ENCODE peak calls at places on chromosomes 13 and 19, in nine cellular contexts. One of them, this sample, is unnamed.

GRCh38 chr19:45376045-45376724 is 5.8 kb upstream of the ERCC2 start:
- DNase-seq in activated T-cell treated with anti-CD3 and anti-CD28 coated beads, Interleukin-2, amount 50 U/mL, for 72 hours: no peak
- DNase-seq in activated naive CD8-positive, alpha-beta T cell treated with anti-CD3 and anti-CD28 coated beads for 36 hours: no peak
- DNase-seq in CD8-positive, alpha-beta memory T cell: no peak
- DNase-seq in activated effector memory CD4-positive, alpha-beta T cell treated with anti-CD3 and anti-CD28 coated beads, Interleukin-2, amount 50 U/mL, for 16 hours: no peak
- DNase-seq in stimulated activated CD4-positive, alpha-beta T cell treated with anti-CD3 and anti-CD28 coated beads, Interleukin-2, amount 100 ng/mL, for 48 hours: no peak
- DNase-seq in GM23338: peak
- DNase-seq in coronary artery: no peak
- DNase-seq in SHP77: no peak
- DNase-seq in this sample: peak

GRCh38 chr19:15141143-15141542 is 33.9 kb downstream of the SYDE1 start:
- DNase-seq in activated T-cell treated with anti-CD3 and anti-CD28 coated beads, Interleukin-2, amount 50 U/mL, for 72 hours: no peak
- DNase-seq in activated naive CD8-positive, alpha-beta T cell treated with anti-CD3 and anti-CD28 coated beads for 36 hours: no peak
- DNase-seq in coronary artery: no peak
- DNase-seq in activated effector memory CD4-positive, alpha-beta T cell treated with anti-CD3 and anti-CD28 coated beads, Interleukin-2, amount 50 U/mL, for 16 hours: no peak
- DNase-seq in CD8-positive, alpha-beta memory T cell: no peak
- DNase-seq in SHP77: no peak
- DNase-seq in stimulated activated CD4-positive, alpha-beta T cell treated with anti-CD3 and anti-CD28 coated beads, Interleukin-2, amount 100 ng/mL, for 48 hours: no peak
- DNase-seq in GM23338: no peak
- DNase-seq in this sample: no peak

GRCh38 chr13:98327326-98328314 is 150.6 kb upstream of the RNF113B start:
- DNase-seq in activated effector memory CD4-positive, alpha-beta T cell treated with anti-CD3 and anti-CD28 coated beads, Interleukin-2, amount 50 U/mL, for 16 hours: no peak
- DNase-seq in stimulated activated CD4-positive, alpha-beta T cell treated with anti-CD3 and anti-CD28 coated beads, Interleukin-2, amount 100 ng/mL, for 48 hours: no peak
- DNase-seq in CD8-positive, alpha-beta memory T cell: no peak
- DNase-seq in coronary artery: no peak
- DNase-seq in activated T-cell treated with anti-CD3 and anti-CD28 coated beads, Interleukin-2, amount 50 U/mL, for 72 hours: no peak
- DNase-seq in SHP77: no peak
- DNase-seq in activated naive CD8-positive, alpha-beta T cell treated with anti-CD3 and anti-CD28 coated beads for 36 hours: no peak
- DNase-seq in GM23338: peak
- DNase-seq in this sample: no peak

GRCh38 chr19:27735314-27735713 is 1477.6 kb downstream of the UQCRFS1 start:
- DNase-seq in coronary artery: peak
- DNase-seq in CD8-positive, alpha-beta memory T cell: no peak
- DNase-seq in stimulated activated CD4-positive, alpha-beta T cell treated with anti-CD3 and anti-CD28 coated beads, Interleukin-2, amount 100 ng/mL, for 48 hours: no peak
- DNase-seq in activated effector memory CD4-positive, alpha-beta T cell treated with anti-CD3 and anti-CD28 coated beads, Interleukin-2, amount 50 U/mL, for 16 hours: no peak
- DNase-seq in GM23338: no peak
- DNase-seq in SHP77: no peak
- DNase-seq in activated naive CD8-positive, alpha-beta T cell treated with anti-CD3 and anti-CD28 coated beads for 36 hours: no peak
- DNase-seq in activated T-cell treated with anti-CD3 and anti-CD28 coated beads, Interleukin-2, amount 50 U/mL, for 72 hours: no peak
- DNase-seq in this sample: no peak

GRCh38 chr13:110374644-110375370 is 67.7 kb downstream of the COL4A2 start:
- DNase-seq in activated effector memory CD4-positive, alpha-beta T cell treated with anti-CD3 and anti-CD28 coated beads, Interleukin-2, amount 50 U/mL, for 16 hours: no peak
- DNase-seq in coronary artery: no peak
- DNase-seq in activated naive CD8-positive, alpha-beta T cell treated with anti-CD3 and anti-CD28 coated beads for 36 hours: no peak
- DNase-seq in stimulated activated CD4-positive, alpha-beta T cell treated with anti-CD3 and anti-CD28 coated beads, Interleukin-2, amount 100 ng/mL, for 48 hours: no peak
- DNase-seq in activated T-cell treated with anti-CD3 and anti-CD28 coated beads, Interleukin-2, amount 50 U/mL, for 72 hours: no peak
- DNase-seq in SHP77: no peak
- DNase-seq in CD8-positive, alpha-beta memory T cell: no peak
- DNase-seq in GM23338: no peak
- DNase-seq in this sample: no peak

GRCh38 chr13:72536668-72537399 is 190.6 kb downstream of the MZT1 start:
- DNase-seq in stimulated activated CD4-positive, alpha-beta T cell treated with anti-CD3 and anti-CD28 coated beads, Interleukin-2, amount 100 ng/mL, for 48 hours: no peak
- DNase-seq in CD8-positive, alpha-beta memory T cell: no peak
- DNase-seq in activated effector memory CD4-positive, alpha-beta T cell treated with anti-CD3 and anti-CD28 coated beads, Interleukin-2, amount 50 U/mL, for 16 hours: no peak
- DNase-seq in coronary artery: no peak
- DNase-seq in activated naive CD8-positive, alpha-beta T cell treated with anti-CD3 and anti-CD28 coated beads for 36 hours: no peak
- DNase-seq in activated T-cell treated with anti-CD3 and anti-CD28 coated beads, Interleukin-2, amount 50 U/mL, for 72 hours: no peak
- DNase-seq in GM23338: peak
- DNase-seq in SHP77: no peak
- DNase-seq in this sample: no peak

GRCh38 chr13:40706439-40706838 is 40.0 kb upstream of the FOXO1 start:
- DNase-seq in activated naive CD8-positive, alpha-beta T cell treated with anti-CD3 and anti-CD28 coated beads for 36 hours: no peak
- DNase-seq in coronary artery: no peak
- DNase-seq in stimulated activated CD4-positive, alpha-beta T cell treated with anti-CD3 and anti-CD28 coated beads, Interleukin-2, amount 100 ng/mL, for 48 hours: no peak
- DNase-seq in GM23338: no peak
- DNase-seq in SHP77: no peak
- DNase-seq in CD8-positive, alpha-beta memory T cell: peak
- DNase-seq in activated T-cell treated with anti-CD3 and anti-CD28 coated beads, Interleukin-2, amount 50 U/mL, for 72 hours: no peak
- DNase-seq in activated effector memory CD4-positive, alpha-beta T cell treated with anti-CD3 and anti-CD28 coated beads, Interleukin-2, amount 50 U/mL, for 16 hours: no peak
- DNase-seq in this sample: no peak

GRCh38 chr13:98083507-98083906 is 59.4 kb upstream of the FARP1 start:
- DNase-seq in SHP77: no peak
- DNase-seq in activated naive CD8-positive, alpha-beta T cell treated with anti-CD3 and anti-CD28 coated beads for 36 hours: no peak
- DNase-seq in coronary artery: no peak
- DNase-seq in activated effector memory CD4-positive, alpha-beta T cell treated with anti-CD3 and anti-CD28 coated beads, Interleukin-2, amount 50 U/mL, for 16 hours: no peak
- DNase-seq in CD8-positive, alpha-beta memory T cell: no peak
- DNase-seq in activated T-cell treated with anti-CD3 and anti-CD28 coated beads, Interleukin-2, amount 50 U/mL, for 72 hours: no peak
- DNase-seq in stimulated activated CD4-positive, alpha-beta T cell treated with anti-CD3 and anti-CD28 coated beads, Interleukin-2, amount 100 ng/mL, for 48 hours: no peak
- DNase-seq in GM23338: no peak
- DNase-seq in this sample: peak

GRCh38 chr19:56167064-56167578 is 8.7 kb upstream of the GALP start:
- DNase-seq in activated T-cell treated with anti-CD3 and anti-CD28 coated beads, Interleukin-2, amount 50 U/mL, for 72 hours: no peak
- DNase-seq in GM23338: peak
- DNase-seq in coronary artery: no peak
- DNase-seq in stimulated activated CD4-positive, alpha-beta T cell treated with anti-CD3 and anti-CD28 coated beads, Interleukin-2, amount 100 ng/mL, for 48 hours: no peak
- DNase-seq in SHP77: no peak
- DNase-seq in CD8-positive, alpha-beta memory T cell: no peak
- DNase-seq in activated naive CD8-positive, alpha-beta T cell treated with anti-CD3 and anti-CD28 coated beads for 36 hours: no peak
- DNase-seq in activated effector memory CD4-positive, alpha-beta T cell treated with anti-CD3 and anti-CD28 coated beads, Interleukin-2, amount 50 U/mL, for 16 hours: no peak
- DNase-seq in this sample: no peak

GRCh38 chr19:14102102-14102696 is 11.6 kb upstream of the SAMD1 start:
- DNase-seq in GM23338: no peak
- DNase-seq in activated naive CD8-positive, alpha-beta T cell treated with anti-CD3 and anti-CD28 coated beads for 36 hours: no peak
- DNase-seq in CD8-positive, alpha-beta memory T cell: no peak
- DNase-seq in stimulated activated CD4-positive, alpha-beta T cell treated with anti-CD3 and anti-CD28 coated beads, Interleukin-2, amount 100 ng/mL, for 48 hours: no peak
- DNase-seq in coronary artery: no peak
- DNase-seq in SHP77: no peak
- DNase-seq in activated T-cell treated with anti-CD3 and anti-CD28 coated beads, Interleukin-2, amount 50 U/mL, for 72 hours: no peak
- DNase-seq in activated effector memory CD4-positive, alpha-beta T cell treated with anti-CD3 and anti-CD28 coated beads, Interleukin-2, amount 50 U/mL, for 16 hours: no peak
- DNase-seq in this sample: no peak

GRCh38 chr13:47598340-47598911 is 402.6 kb downstream of the SUCLA2 start:
- DNase-seq in CD8-positive, alpha-beta memory T cell: no peak
- DNase-seq in coronary artery: no peak
- DNase-seq in activated effector memory CD4-positive, alpha-beta T cell treated with anti-CD3 and anti-CD28 coated beads, Interleukin-2, amount 50 U/mL, for 16 hours: no peak
- DNase-seq in GM23338: peak
- DNase-seq in activated T-cell treated with anti-CD3 and anti-CD28 coated beads, Interleukin-2, amount 50 U/mL, for 72 hours: no peak
- DNase-seq in activated naive CD8-positive, alpha-beta T cell treated with anti-CD3 and anti-CD28 coated beads for 36 hours: no peak
- DNase-seq in stimulated activated CD4-positive, alpha-beta T cell treated with anti-CD3 and anti-CD28 coated beads, Interleukin-2, amount 100 ng/mL, for 48 hours: no peak
- DNase-seq in SHP77: no peak
- DNase-seq in this sample: no peak

GRCh38 chr13:110185696-110186095 is 121.3 kb downstream of the COL4A1 start:
- DNase-seq in GM23338: no peak
- DNase-seq in activated T-cell treated with anti-CD3 and anti-CD28 coated beads, Interleukin-2, amount 50 U/mL, for 72 hours: no peak
- DNase-seq in CD8-positive, alpha-beta memory T cell: no peak
- DNase-seq in activated effector memory CD4-positive, alpha-beta T cell treated with anti-CD3 and anti-CD28 coated beads, Interleukin-2, amount 50 U/mL, for 16 hours: no peak
- DNase-seq in coronary artery: no peak
- DNase-seq in stimulated activated CD4-positive, alpha-beta T cell treated with anti-CD3 and anti-CD28 coated beads, Interleukin-2, amount 100 ng/mL, for 48 hours: no peak
- DNase-seq in SHP77: no peak
- DNase-seq in activated naive CD8-positive, alpha-beta T cell treated with anti-CD3 and anti-CD28 coated beads for 36 hours: no peak
- DNase-seq in this sample: no peak

GRCh38 chr19:42017040-42017439 is 23.0 kb upstream of the ATP1A3 start:
- DNase-seq in GM23338: no peak
- DNase-seq in activated effector memory CD4-positive, alpha-beta T cell treated with anti-CD3 and anti-CD28 coated beads, Interleukin-2, amount 50 U/mL, for 16 hours: no peak
- DNase-seq in CD8-positive, alpha-beta memory T cell: no peak
- DNase-seq in SHP77: no peak
- DNase-seq in activated T-cell treated with anti-CD3 and anti-CD28 coated beads, Interleukin-2, amount 50 U/mL, for 72 hours: no peak
- DNase-seq in stimulated activated CD4-positive, alpha-beta T cell treated with anti-CD3 and anti-CD28 coated beads, Interleukin-2, amount 100 ng/mL, for 48 hours: no peak
- DNase-seq in coronary artery: no peak
- DNase-seq in activated naive CD8-positive, alpha-beta T cell treated with anti-CD3 and anti-CD28 coated beads for 36 hours: no peak
- DNase-seq in this sample: no peak

GRCh38 chr13:75050419-75051066 is 431.4 kb downstream of the TBC1D4 start:
- DNase-seq in coronary artery: no peak
- DNase-seq in stimulated activated CD4-positive, alpha-beta T cell treated with anti-CD3 and anti-CD28 coated beads, Interleukin-2, amount 100 ng/mL, for 48 hours: no peak
- DNase-seq in activated T-cell treated with anti-CD3 and anti-CD28 coated beads, Interleukin-2, amount 50 U/mL, for 72 hours: no peak
- DNase-seq in activated naive CD8-positive, alpha-beta T cell treated with anti-CD3 and anti-CD28 coated beads for 36 hours: no peak
- DNase-seq in activated effector memory CD4-positive, alpha-beta T cell treated with anti-CD3 and anti-CD28 coated beads, Interleukin-2, amount 50 U/mL, for 16 hours: no peak
- DNase-seq in CD8-positive, alpha-beta memory T cell: no peak
- DNase-seq in GM23338: no peak
- DNase-seq in SHP77: no peak
- DNase-seq in this sample: no peak

GRCh38 chr13:75395901-75396300 is 86.1 kb downstream of the TBC1D4 start:
- DNase-seq in coronary artery: no peak
- DNase-seq in stimulated activated CD4-positive, alpha-beta T cell treated with anti-CD3 and anti-CD28 coated beads, Interleukin-2, amount 100 ng/mL, for 48 hours: no peak
- DNase-seq in activated effector memory CD4-positive, alpha-beta T cell treated with anti-CD3 and anti-CD28 coated beads, Interleukin-2, amount 50 U/mL, for 16 hours: no peak
- DNase-seq in GM23338: no peak
- DNase-seq in SHP77: no peak
- DNase-seq in activated T-cell treated with anti-CD3 and anti-CD28 coated beads, Interleukin-2, amount 50 U/mL, for 72 hours: no peak
- DNase-seq in CD8-positive, alpha-beta memory T cell: no peak
- DNase-seq in activated naive CD8-positive, alpha-beta T cell treated with anti-CD3 and anti-CD28 coated beads for 36 hours: no peak
- DNase-seq in this sample: no peak

GRCh38 chr13:111658150-111659100 is 338.0 kb downstream of the TEX29 start:
- DNase-seq in activated effector memory CD4-positive, alpha-beta T cell treated with anti-CD3 and anti-CD28 coated beads, Interleukin-2, amount 50 U/mL, for 16 hours: peak
- DNase-seq in activated naive CD8-positive, alpha-beta T cell treated with anti-CD3 and anti-CD28 coated beads for 36 hours: no peak
- DNase-seq in SHP77: no peak
- DNase-seq in CD8-positive, alpha-beta memory T cell: no peak
- DNase-seq in GM23338: peak
- DNase-seq in coronary artery: no peak
- DNase-seq in activated T-cell treated with anti-CD3 and anti-CD28 coated beads, Interleukin-2, amount 50 U/mL, for 72 hours: no peak
- DNase-seq in stimulated activated CD4-positive, alpha-beta T cell treated with anti-CD3 and anti-CD28 coated beads, Interleukin-2, amount 100 ng/mL, for 48 hours: no peak
- DNase-seq in this sample: no peak

GRCh38 chr19:1270854-1271527 is 1.9 kb downstream of the CIRBP start:
- DNase-seq in activated T-cell treated with anti-CD3 and anti-CD28 coated beads, Interleukin-2, amount 50 U/mL, for 72 hours: no peak
- DNase-seq in GM23338: no peak
- DNase-seq in coronary artery: no peak
- DNase-seq in activated naive CD8-positive, alpha-beta T cell treated with anti-CD3 and anti-CD28 coated beads for 36 hours: no peak
- DNase-seq in SHP77: no peak
- DNase-seq in CD8-positive, alpha-beta memory T cell: no peak
- DNase-seq in stimulated activated CD4-positive, alpha-beta T cell treated with anti-CD3 and anti-CD28 coated beads, Interleukin-2, amount 100 ng/mL, for 48 hours: no peak
- DNase-seq in activated effector memory CD4-positive, alpha-beta T cell treated with anti-CD3 and anti-CD28 coated beads, Interleukin-2, amount 50 U/mL, for 16 hours: peak
- DNase-seq in this sample: no peak

GRCh38 chr19:39539165-39539518 is 819 bp downstream of the EID2 start:
- DNase-seq in SHP77: no peak
- DNase-seq in GM23338: peak
- DNase-seq in CD8-positive, alpha-beta memory T cell: no peak
- DNase-seq in coronary artery: no peak
- DNase-seq in activated naive CD8-positive, alpha-beta T cell treated with anti-CD3 and anti-CD28 coated beads for 36 hours: no peak
- DNase-seq in activated effector memory CD4-positive, alpha-beta T cell treated with anti-CD3 and anti-CD28 coated beads, Interleukin-2, amount 50 U/mL, for 16 hours: no peak
- DNase-seq in activated T-cell treated with anti-CD3 and anti-CD28 coated beads, Interleukin-2, amount 50 U/mL, for 72 hours: no peak
- DNase-seq in stimulated activated CD4-positive, alpha-beta T cell treated with anti-CD3 and anti-CD28 coated beads, Interleukin-2, amount 100 ng/mL, for 48 hours: no peak
- DNase-seq in this sample: no peak

GRCh38 chr13:28574617-28575142 is 79.8 kb upstream of the FLT1 start:
- DNase-seq in coronary artery: no peak
- DNase-seq in activated T-cell treated with anti-CD3 and anti-CD28 coated beads, Interleukin-2, amount 50 U/mL, for 72 hours: peak
- DNase-seq in activated effector memory CD4-positive, alpha-beta T cell treated with anti-CD3 and anti-CD28 coated beads, Interleukin-2, amount 50 U/mL, for 16 hours: no peak
- DNase-seq in CD8-positive, alpha-beta memory T cell: no peak
- DNase-seq in SHP77: no peak
- DNase-seq in activated naive CD8-positive, alpha-beta T cell treated with anti-CD3 and anti-CD28 coated beads for 36 hours: no peak
- DNase-seq in stimulated activated CD4-positive, alpha-beta T cell treated with anti-CD3 and anti-CD28 coated beads, Interleukin-2, amount 100 ng/mL, for 48 hours: peak
- DNase-seq in GM23338: no peak
- DNase-seq in this sample: no peak

GRCh38 chr19:55075366-55075998 is at the start of gene EPS8L1:
- DNase-seq in activated T-cell treated with anti-CD3 and anti-CD28 coated beads, Interleukin-2, amount 50 U/mL, for 72 hours: no peak
- DNase-seq in SHP77: no peak
- DNase-seq in stimulated activated CD4-positive, alpha-beta T cell treated with anti-CD3 and anti-CD28 coated beads, Interleukin-2, amount 100 ng/mL, for 48 hours: no peak
- DNase-seq in GM23338: peak
- DNase-seq in activated naive CD8-positive, alpha-beta T cell treated with anti-CD3 and anti-CD28 coated beads for 36 hours: no peak
- DNase-seq in CD8-positive, alpha-beta memory T cell: no peak
- DNase-seq in activated effector memory CD4-positive, alpha-beta T cell treated with anti-CD3 and anti-CD28 coated beads, Interleukin-2, amount 50 U/mL, for 16 hours: no peak
- DNase-seq in coronary artery: no peak
- DNase-seq in this sample: no peak

GRCh38 chr13:36130542-36131214 is 504 bp downstream of the DCLK1 start:
- DNase-seq in GM23338: peak
- DNase-seq in CD8-positive, alpha-beta memory T cell: no peak
- DNase-seq in SHP77: peak
- DNase-seq in activated effector memory CD4-positive, alpha-beta T cell treated with anti-CD3 and anti-CD28 coated beads, Interleukin-2, amount 50 U/mL, for 16 hours: no peak
- DNase-seq in activated T-cell treated with anti-CD3 and anti-CD28 coated beads, Interleukin-2, amount 50 U/mL, for 72 hours: no peak
- DNase-seq in coronary artery: no peak
- DNase-seq in stimulated activated CD4-positive, alpha-beta T cell treated with anti-CD3 and anti-CD28 coated beads, Interleukin-2, amount 100 ng/mL, for 48 hours: no peak
- DNase-seq in activated naive CD8-positive, alpha-beta T cell treated with anti-CD3 and anti-CD28 coated beads for 36 hours: no peak
- DNase-seq in this sample: no peak

GRCh38 chr19:6212403-6213265 is 67.1 kb downstream of the MLLT1 start:
- DNase-seq in GM23338: no peak
- DNase-seq in activated naive CD8-positive, alpha-beta T cell treated with anti-CD3 and anti-CD28 coated beads for 36 hours: no peak
- DNase-seq in activated effector memory CD4-positive, alpha-beta T cell treated with anti-CD3 and anti-CD28 coated beads, Interleukin-2, amount 50 U/mL, for 16 hours: no peak
- DNase-seq in CD8-positive, alpha-beta memory T cell: no peak
- DNase-seq in SHP77: no peak
- DNase-seq in stimulated activated CD4-positive, alpha-beta T cell treated with anti-CD3 and anti-CD28 coated beads, Interleukin-2, amount 100 ng/mL, for 48 hours: no peak
- DNase-seq in activated T-cell treated with anti-CD3 and anti-CD28 coated beads, Interleukin-2, amount 50 U/mL, for 72 hours: no peak
- DNase-seq in coronary artery: peak
- DNase-seq in this sample: no peak

GRCh38 chr19:495440-496332 is 600 bp upstream of the MADCAM1 start:
- DNase-seq in coronary artery: no peak
- DNase-seq in activated effector memory CD4-positive, alpha-beta T cell treated with anti-CD3 and anti-CD28 coated beads, Interleukin-2, amount 50 U/mL, for 16 hours: peak
- DNase-seq in activated T-cell treated with anti-CD3 and anti-CD28 coated beads, Interleukin-2, amount 50 U/mL, for 72 hours: peak
- DNase-seq in CD8-positive, alpha-beta memory T cell: peak
- DNase-seq in activated naive CD8-positive, alpha-beta T cell treated with anti-CD3 and anti-CD28 coated beads for 36 hours: peak
- DNase-seq in stimulated activated CD4-positive, alpha-beta T cell treated with anti-CD3 and anti-CD28 coated beads, Interleukin-2, amount 100 ng/mL, for 48 hours: peak
- DNase-seq in GM23338: peak
- DNase-seq in SHP77: peak
- DNase-seq in this sample: no peak

GRCh38 chr19:10420444-10421239 is at the start of gene PDE4A:
- DNase-seq in coronary artery: no peak
- DNase-seq in activated naive CD8-positive, alpha-beta T cell treated with anti-CD3 and anti-CD28 coated beads for 36 hours: peak
- DNase-seq in GM23338: peak
- DNase-seq in activated T-cell treated with anti-CD3 and anti-CD28 coated beads, Interleukin-2, amount 50 U/mL, for 72 hours: peak
- DNase-seq in SHP77: peak
- DNase-seq in activated effector memory CD4-positive, alpha-beta T cell treated with anti-CD3 and anti-CD28 coated beads, Interleukin-2, amount 50 U/mL, for 16 hours: peak
- DNase-seq in CD8-positive, alpha-beta memory T cell: peak
- DNase-seq in stimulated activated CD4-positive, alpha-beta T cell treated with anti-CD3 and anti-CD28 coated beads, Interleukin-2, amount 100 ng/mL, for 48 hours: peak
- DNase-seq in this sample: no peak

GRCh38 chr13:40442191-40442590 is 224.2 kb downstream of the FOXO1 start:
- DNase-seq in CD8-positive, alpha-beta memory T cell: no peak
- DNase-seq in SHP77: no peak
- DNase-seq in coronary artery: no peak
- DNase-seq in stimulated activated CD4-positive, alpha-beta T cell treated with anti-CD3 and anti-CD28 coated beads, Interleukin-2, amount 100 ng/mL, for 48 hours: no peak
- DNase-seq in activated effector memory CD4-positive, alpha-beta T cell treated with anti-CD3 and anti-CD28 coated beads, Interleukin-2, amount 50 U/mL, for 16 hours: no peak
- DNase-seq in activated naive CD8-positive, alpha-beta T cell treated with anti-CD3 and anti-CD28 coated beads for 36 hours: no peak
- DNase-seq in activated T-cell treated with anti-CD3 and anti-CD28 coated beads, Interleukin-2, amount 50 U/mL, for 72 hours: no peak
- DNase-seq in GM23338: no peak
- DNase-seq in this sample: no peak

GRCh38 chr19:41758846-41759245 is 3.5 kb downstream of the CEACAM6 start:
- DNase-seq in activated naive CD8-positive, alpha-beta T cell treated with anti-CD3 and anti-CD28 coated beads for 36 hours: no peak
- DNase-seq in coronary artery: no peak
- DNase-seq in activated T-cell treated with anti-CD3 and anti-CD28 coated beads, Interleukin-2, amount 50 U/mL, for 72 hours: no peak
- DNase-seq in SHP77: no peak
- DNase-seq in stimulated activated CD4-positive, alpha-beta T cell treated with anti-CD3 and anti-CD28 coated beads, Interleukin-2, amount 100 ng/mL, for 48 hours: no peak
- DNase-seq in activated effector memory CD4-positive, alpha-beta T cell treated with anti-CD3 and anti-CD28 coated beads, Interleukin-2, amount 50 U/mL, for 16 hours: no peak
- DNase-seq in CD8-positive, alpha-beta memory T cell: no peak
- DNase-seq in GM23338: no peak
- DNase-seq in this sample: no peak

GRCh38 chr13:113474179-113474578 is 16.3 kb downstream of the DCUN1D2 start:
- DNase-seq in stimulated activated CD4-positive, alpha-beta T cell treated with anti-CD3 and anti-CD28 coated beads, Interleukin-2, amount 100 ng/mL, for 48 hours: no peak
- DNase-seq in activated naive CD8-positive, alpha-beta T cell treated with anti-CD3 and anti-CD28 coated beads for 36 hours: no peak
- DNase-seq in CD8-positive, alpha-beta memory T cell: no peak
- DNase-seq in SHP77: no peak
- DNase-seq in activated effector memory CD4-positive, alpha-beta T cell treated with anti-CD3 and anti-CD28 coated beads, Interleukin-2, amount 50 U/mL, for 16 hours: no peak
- DNase-seq in coronary artery: no peak
- DNase-seq in activated T-cell treated with anti-CD3 and anti-CD28 coated beads, Interleukin-2, amount 50 U/mL, for 72 hours: no peak
- DNase-seq in GM23338: no peak
- DNase-seq in this sample: no peak

GRCh38 chr19:5030136-5030820 is 61.4 kb downstream of the KDM4B start:
- DNase-seq in activated naive CD8-positive, alpha-beta T cell treated with anti-CD3 and anti-CD28 coated beads for 36 hours: no peak
- DNase-seq in SHP77: no peak
- DNase-seq in coronary artery: no peak
- DNase-seq in activated T-cell treated with anti-CD3 and anti-CD28 coated beads, Interleukin-2, amount 50 U/mL, for 72 hours: no peak
- DNase-seq in stimulated activated CD4-positive, alpha-beta T cell treated with anti-CD3 and anti-CD28 coated beads, Interleukin-2, amount 100 ng/mL, for 48 hours: no peak
- DNase-seq in GM23338: no peak
- DNase-seq in activated effector memory CD4-positive, alpha-beta T cell treated with anti-CD3 and anti-CD28 coated beads, Interleukin-2, amount 50 U/mL, for 16 hours: no peak
- DNase-seq in CD8-positive, alpha-beta memory T cell: no peak
- DNase-seq in this sample: no peak

GRCh38 chr19:49339364-49340068 is 4.3 kb downstream of the CD37 start:
- DNase-seq in stimulated activated CD4-positive, alpha-beta T cell treated with anti-CD3 and anti-CD28 coated beads, Interleukin-2, amount 100 ng/mL, for 48 hours: no peak
- DNase-seq in activated effector memory CD4-positive, alpha-beta T cell treated with anti-CD3 and anti-CD28 coated beads, Interleukin-2, amount 50 U/mL, for 16 hours: peak
- DNase-seq in GM23338: peak
- DNase-seq in activated naive CD8-positive, alpha-beta T cell treated with anti-CD3 and anti-CD28 coated beads for 36 hours: no peak
- DNase-seq in SHP77: no peak
- DNase-seq in activated T-cell treated with anti-CD3 and anti-CD28 coated beads, Interleukin-2, amount 50 U/mL, for 72 hours: no peak
- DNase-seq in CD8-positive, alpha-beta memory T cell: no peak
- DNase-seq in coronary artery: peak
- DNase-seq in this sample: peak

GRCh38 chr19:1411255-1412191 is 4.1 kb downstream of the DAZAP1 start:
- DNase-seq in GM23338: no peak
- DNase-seq in CD8-positive, alpha-beta memory T cell: peak
- DNase-seq in coronary artery: no peak
- DNase-seq in SHP77: no peak
- DNase-seq in activated T-cell treated with anti-CD3 and anti-CD28 coated beads, Interleukin-2, amount 50 U/mL, for 72 hours: no peak
- DNase-seq in activated effector memory CD4-positive, alpha-beta T cell treated with anti-CD3 and anti-CD28 coated beads, Interleukin-2, amount 50 U/mL, for 16 hours: no peak
- DNase-seq in activated naive CD8-positive, alpha-beta T cell treated with anti-CD3 and anti-CD28 coated beads for 36 hours: peak
- DNase-seq in stimulated activated CD4-positive, alpha-beta T cell treated with anti-CD3 and anti-CD28 coated beads, Interleukin-2, amount 100 ng/mL, for 48 hours: no peak
- DNase-seq in this sample: no peak

GRCh38 chr13:92197669-92198068 is 799.2 kb downstream of the GPC5 start:
- DNase-seq in activated T-cell treated with anti-CD3 and anti-CD28 coated beads, Interleukin-2, amount 50 U/mL, for 72 hours: no peak
- DNase-seq in coronary artery: no peak
- DNase-seq in SHP77: no peak
- DNase-seq in GM23338: no peak
- DNase-seq in CD8-positive, alpha-beta memory T cell: no peak
- DNase-seq in stimulated activated CD4-positive, alpha-beta T cell treated with anti-CD3 and anti-CD28 coated beads, Interleukin-2, amount 100 ng/mL, for 48 hours: no peak
- DNase-seq in activated naive CD8-positive, alpha-beta T cell treated with anti-CD3 and anti-CD28 coated beads for 36 hours: no peak
- DNase-seq in activated effector memory CD4-positive, alpha-beta T cell treated with anti-CD3 and anti-CD28 coated beads, Interleukin-2, amount 50 U/mL, for 16 hours: no peak
- DNase-seq in this sample: no peak

This sample was measured in T1000.